ENCODE peak calls at places on chromosomes 12 and 14, in five cellular contexts. One of them, this sample, is unnamed. For H3K4me1, the result is how much of the 10 kb centered on the place peaks cover.

GRCh38 chr14:32985881-32986280 is 47.2 kb downstream of the NPAS3 start:
- DNase-seq in psoas muscle: peak
- DNase-seq in endothelial cell of umbilical vein: no peak
- DNase-seq in vagina: no peak
- DNase-seq in heart left ventricle: peak
- DNase-seq in this sample: peak

GRCh38 chr12:49767333-49767732 is 26.0 kb downstream of the TMBIM6 start:
- DNase-seq in psoas muscle: no peak
- DNase-seq in endothelial cell of umbilical vein: no peak
- DNase-seq in vagina: no peak
- DNase-seq in heart left ventricle: no peak
- DNase-seq in this sample: no peak

GRCh38 chr12:33649992-33650391 is 210.4 kb upstream of the SYT10 start:
- DNase-seq in psoas muscle: no peak
- DNase-seq in endothelial cell of umbilical vein: no peak
- DNase-seq in vagina: no peak
- DNase-seq in heart left ventricle: no peak
- DNase-seq in this sample: no peak

GRCh38 chr12:7661741-7662140 is 4.0 kb downstream of the APOBEC1 start:
- DNase-seq in psoas muscle: no peak
- DNase-seq in endothelial cell of umbilical vein: no peak
- DNase-seq in vagina: no peak
- DNase-seq in heart left ventricle: no peak
- DNase-seq in this sample: no peak

GRCh38 chr12:112409064-112409905 is at the start of gene RPL6:
- DNase-seq in psoas muscle: peak
- DNase-seq in endothelial cell of umbilical vein: peak
- DNase-seq in vagina: no peak
- DNase-seq in heart left ventricle: peak
- DNase-seq in this sample: peak

GRCh38 chr12:69105101-69105613 is 134.2 kb upstream of the CPSF6 start:
- DNase-seq in psoas muscle: no peak
- DNase-seq in endothelial cell of umbilical vein: no peak
- DNase-seq in vagina: no peak
- DNase-seq in heart left ventricle: no peak
- DNase-seq in this sample: no peak

GRCh38 chr12:106039242-106039641 is 99.5 kb downstream of the NUAK1 start:
- DNase-seq in psoas muscle: peak
- DNase-seq in endothelial cell of umbilical vein: no peak
- DNase-seq in vagina: no peak
- DNase-seq in heart left ventricle: no peak
- DNase-seq in this sample: no peak

GRCh38 chr12:92431146-92431545 is 271.6 kb upstream of the PLEKHG7 start:
- DNase-seq in psoas muscle: no peak
- DNase-seq in endothelial cell of umbilical vein: no peak
- DNase-seq in vagina: no peak
- DNase-seq in heart left ventricle: no peak
- DNase-seq in this sample: peak

GRCh38 chr12:75706786-75707605 is 195.6 kb upstream of the KRR1 start:
- DNase-seq in psoas muscle: no peak
- DNase-seq in endothelial cell of umbilical vein: peak
- DNase-seq in vagina: no peak
- DNase-seq in heart left ventricle: no peak
- DNase-seq in this sample: no peak

GRCh38 chr14:100441271-100441947 is 118.3 kb downstream of the SLC25A47 start:
- DNase-seq in psoas muscle: no peak
- DNase-seq in endothelial cell of umbilical vein: no peak
- DNase-seq in vagina: no peak
- DNase-seq in heart left ventricle: no peak
- DNase-seq in this sample: no peak

GRCh38 chr14:20712900-20713299 is 24.3 kb downstream of the ANG start:
- DNase-seq in psoas muscle: no peak
- DNase-seq in endothelial cell of umbilical vein: no peak
- DNase-seq in vagina: no peak
- DNase-seq in heart left ventricle: no peak
- DNase-seq in this sample: no peak

GRCh38 chr12:89665556-89665955 is 43.1 kb downstream of the ATP2B1 start:
- DNase-seq in psoas muscle: no peak
- DNase-seq in endothelial cell of umbilical vein: no peak
- DNase-seq in vagina: no peak
- DNase-seq in heart left ventricle: no peak
- DNase-seq in this sample: no peak
- H3K4me1 ChIP-seq in psoas muscle: half or more
- H3K4me1 ChIP-seq in endothelial cell of umbilical vein: under half
- H3K4me1 ChIP-seq in vagina: under half
- H3K4me1 ChIP-seq in heart left ventricle: under half
- H3K4me1 ChIP-seq in this sample: under half

GRCh38 chr14:99413172-99413571 is 67.5 kb downstream of the SETD3 start:
- DNase-seq in psoas muscle: no peak
- DNase-seq in endothelial cell of umbilical vein: no peak
- DNase-seq in vagina: no peak
- DNase-seq in heart left ventricle: no peak
- DNase-seq in this sample: no peak
- H3K4me3 ChIP-seq in psoas muscle: no peak
- H3K4me3 ChIP-seq in endothelial cell of umbilical vein: no peak
- H3K4me3 ChIP-seq in vagina: no peak
- H3K4me3 ChIP-seq in heart left ventricle: no peak
- H3K4me3 ChIP-seq in this sample: no peak

GRCh38 chr12:113818833-113819232 is 147.3 kb downstream of the RBM19 start:
- DNase-seq in psoas muscle: no peak
- DNase-seq in endothelial cell of umbilical vein: no peak
- DNase-seq in vagina: no peak
- DNase-seq in heart left ventricle: no peak
- DNase-seq in this sample: no peak
- TF ChIP-seq CTCF in psoas muscle: no peak
- TF ChIP-seq CTCF in endothelial cell of umbilical vein: peak
- TF ChIP-seq CTCF in vagina: no peak
- TF ChIP-seq CTCF in heart left ventricle: no peak
- TF ChIP-seq CTCF in this sample: no peak

DNA sequence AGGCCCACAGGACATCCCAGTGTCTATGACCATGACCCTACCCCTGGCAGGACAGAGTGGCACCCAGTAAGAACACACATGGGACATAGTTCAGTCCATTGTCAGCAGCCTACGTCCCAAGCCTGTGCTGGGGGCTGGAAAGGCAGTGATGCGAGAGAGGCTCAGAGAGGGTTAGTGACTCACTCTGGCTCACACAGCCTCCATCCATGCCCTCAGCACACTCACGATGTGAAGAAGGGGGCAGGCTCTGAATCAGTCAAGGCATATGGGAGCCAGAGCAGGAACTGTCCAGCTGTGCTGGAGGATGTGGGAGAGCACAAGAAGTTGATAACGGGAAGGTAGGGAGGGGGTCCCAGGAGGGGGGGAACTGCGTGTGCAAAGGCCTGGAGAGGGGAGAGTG is 77.5 kb downstream of the LGMN start:
- DNase-seq in psoas muscle: no peak
- DNase-seq in endothelial cell of umbilical vein: no peak
- DNase-seq in vagina: no peak
- DNase-seq in heart left ventricle: no peak
- DNase-seq in this sample: no peak
- H3K4me1 ChIP-seq in psoas muscle: under half
- H3K4me1 ChIP-seq in endothelial cell of umbilical vein: under half
- H3K4me1 ChIP-seq in vagina: under half
- H3K4me1 ChIP-seq in heart left ventricle: under half
- H3K4me1 ChIP-seq in this sample: under half

GRCh38 chr12:14239350-14239934 is 126.0 kb upstream of the ATF7IP start:
- DNase-seq in psoas muscle: no peak
- DNase-seq in endothelial cell of umbilical vein: no peak
- DNase-seq in vagina: no peak
- DNase-seq in heart left ventricle: no peak
- DNase-seq in this sample: no peak
- H3K4me3 ChIP-seq in psoas muscle: peak
- H3K4me3 ChIP-seq in endothelial cell of umbilical vein: no peak
- H3K4me3 ChIP-seq in vagina: peak
- H3K4me3 ChIP-seq in heart left ventricle: peak
- H3K4me3 ChIP-seq in this sample: no peak

GRCh38 chr12:96132819-96133218 is 61.4 kb upstream of the ELK3 start:
- DNase-seq in psoas muscle: no peak
- DNase-seq in endothelial cell of umbilical vein: peak
- DNase-seq in vagina: no peak
- DNase-seq in heart left ventricle: no peak
- DNase-seq in this sample: peak
- TF ChIP-seq CTCF in psoas muscle: no peak
- TF ChIP-seq CTCF in endothelial cell of umbilical vein: peak
- TF ChIP-seq CTCF in vagina: no peak
- TF ChIP-seq CTCF in heart left ventricle: no peak
- TF ChIP-seq CTCF in this sample: no peak

DNA sequence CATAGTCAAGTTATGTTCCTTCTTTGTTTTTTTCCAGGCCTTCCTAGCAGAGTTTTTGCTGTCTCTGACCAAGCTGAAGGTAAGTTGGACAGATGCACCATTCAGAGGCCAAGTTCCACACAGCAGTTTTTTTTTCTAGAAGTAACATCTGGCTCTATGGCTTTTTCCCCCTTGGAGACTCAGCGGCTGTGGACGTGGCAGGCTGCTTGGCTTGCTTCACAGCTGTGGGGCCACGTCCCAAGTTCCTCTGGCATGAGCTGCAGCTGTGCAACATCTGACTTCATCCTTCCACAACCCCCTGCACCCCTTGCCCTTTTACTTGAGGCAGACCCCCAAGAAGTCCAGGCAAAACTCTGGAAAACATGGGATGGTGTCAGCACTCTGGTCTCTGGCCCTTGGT is 24.2 kb upstream of the RHOJ start:
- DNase-seq in psoas muscle: peak
- DNase-seq in endothelial cell of umbilical vein: no peak
- DNase-seq in vagina: no peak
- DNase-seq in heart left ventricle: peak
- DNase-seq in this sample: no peak
- H3K4me1 ChIP-seq in psoas muscle: under half
- H3K4me1 ChIP-seq in endothelial cell of umbilical vein: under half
- H3K4me1 ChIP-seq in vagina: under half
- H3K4me1 ChIP-seq in heart left ventricle: under half
- H3K4me1 ChIP-seq in this sample: under half

DNA sequence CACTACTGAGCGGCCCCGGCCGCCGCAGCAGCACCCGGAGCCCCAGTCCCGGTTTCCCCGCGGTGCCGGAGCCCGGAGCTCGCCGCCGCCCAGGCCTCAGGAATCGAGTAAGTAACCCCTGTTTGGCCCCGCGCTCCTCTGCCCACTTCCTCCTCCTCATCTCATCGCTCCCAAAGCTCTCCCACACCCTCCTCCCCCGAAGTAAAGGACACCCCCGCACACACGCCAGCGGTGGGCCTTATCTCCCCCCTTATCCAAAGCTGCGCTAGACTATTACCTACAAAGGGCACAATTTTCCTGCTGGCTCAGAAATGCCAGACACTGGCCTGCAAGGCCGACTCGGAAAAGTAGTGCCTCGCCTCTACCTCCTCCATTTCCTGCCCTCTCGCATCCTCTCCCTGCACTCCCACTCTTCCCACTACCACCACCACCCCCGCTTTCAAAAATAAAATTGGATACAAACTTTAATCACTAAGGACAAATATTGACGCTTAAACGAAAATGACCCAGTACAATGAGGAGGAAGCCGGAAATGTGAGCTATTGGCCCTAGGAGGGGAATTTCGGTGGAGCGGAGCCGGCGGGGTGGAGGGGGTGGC is 581 bp upstream of the FOXG1 start:
- DNase-seq in psoas muscle: no peak
- DNase-seq in endothelial cell of umbilical vein: no peak
- DNase-seq in vagina: no peak
- DNase-seq in heart left ventricle: no peak
- DNase-seq in this sample: no peak
- H3K4me3 ChIP-seq in psoas muscle: peak
- H3K4me3 ChIP-seq in endothelial cell of umbilical vein: peak
- H3K4me3 ChIP-seq in vagina: peak
- H3K4me3 ChIP-seq in heart left ventricle: peak
- H3K4me3 ChIP-seq in this sample: no peak

GRCh38 chr14:67440513-67440912 is 28.5 kb upstream of the PLEK2 start:
- DNase-seq in psoas muscle: no peak
- DNase-seq in endothelial cell of umbilical vein: no peak
- DNase-seq in vagina: no peak
- DNase-seq in heart left ventricle: no peak
- DNase-seq in this sample: peak

GRCh38 chr14:67442139-67442906 is 30.4 kb upstream of the PLEK2 start:
- DNase-seq in psoas muscle: no peak
- DNase-seq in endothelial cell of umbilical vein: no peak
- DNase-seq in vagina: no peak
- DNase-seq in heart left ventricle: no peak
- DNase-seq in this sample: no peak

GRCh38 chr14:67436006-67436866 is 24.3 kb upstream of the PLEK2 start:
- DNase-seq in psoas muscle: peak
- DNase-seq in endothelial cell of umbilical vein: no peak
- DNase-seq in vagina: no peak
- DNase-seq in heart left ventricle: no peak
- DNase-seq in this sample: no peak

GRCh38 chr14:67441672-67442071 is 29.7 kb upstream of the PLEK2 start:
- DNase-seq in psoas muscle: no peak
- DNase-seq in endothelial cell of umbilical vein: no peak
- DNase-seq in vagina: no peak
- DNase-seq in heart left ventricle: no peak
- DNase-seq in this sample: no peak

DNA sequence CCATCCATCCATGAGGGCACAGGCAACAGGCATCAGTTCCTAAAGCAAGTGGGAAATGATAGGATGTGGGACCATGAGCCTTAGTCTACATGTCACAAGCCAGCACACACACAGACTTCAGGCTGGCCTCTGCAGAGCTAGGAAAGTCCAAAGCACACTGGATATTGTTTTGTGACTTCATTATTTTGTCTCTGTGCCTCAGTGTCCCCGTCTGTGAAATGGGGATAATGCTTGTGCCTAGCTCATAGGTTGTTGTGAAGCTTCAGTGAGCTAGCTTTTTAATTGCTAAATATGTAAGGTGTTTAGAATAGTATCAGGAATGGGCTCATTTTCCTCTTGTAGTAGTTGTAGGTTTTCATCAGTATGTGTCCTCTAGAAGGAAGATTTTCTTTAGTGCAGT is 27.0 kb upstream of the PLEK2 start:
- DNase-seq in psoas muscle: no peak
- DNase-seq in endothelial cell of umbilical vein: no peak
- DNase-seq in vagina: no peak
- DNase-seq in heart left ventricle: no peak
- DNase-seq in this sample: no peak
- TF ChIP-seq CTCF in psoas muscle: no peak
- TF ChIP-seq CTCF in endothelial cell of umbilical vein: no peak
- TF ChIP-seq CTCF in vagina: no peak
- TF ChIP-seq CTCF in heart left ventricle: no peak
- TF ChIP-seq CTCF in this sample: no peak

DNA sequence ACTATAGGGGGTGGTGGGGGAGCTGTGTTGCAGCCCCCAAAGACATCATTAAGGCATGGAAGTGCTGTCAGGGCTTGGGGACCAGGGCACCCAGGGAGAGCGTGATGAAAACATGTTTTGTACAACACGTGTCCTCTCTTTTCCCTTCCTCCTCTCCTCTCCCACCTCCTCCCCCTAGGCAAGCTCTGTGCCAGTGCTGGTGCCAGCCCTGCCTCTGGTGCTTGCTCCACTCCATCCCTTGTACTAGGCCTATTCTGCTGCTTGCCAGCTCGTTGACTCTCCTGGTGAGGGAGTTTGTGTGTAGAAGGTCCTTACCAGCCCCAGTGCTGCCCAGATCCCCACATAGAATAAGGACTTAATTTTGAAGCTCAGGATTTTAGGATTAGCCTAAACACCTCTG is 3.2 kb upstream of the RARG start:
- DNase-seq in psoas muscle: no peak
- DNase-seq in endothelial cell of umbilical vein: no peak
- DNase-seq in vagina: no peak
- DNase-seq in heart left ventricle: no peak
- DNase-seq in this sample: no peak
- H3K4me1 ChIP-seq in psoas muscle: under half
- H3K4me1 ChIP-seq in endothelial cell of umbilical vein: under half
- H3K4me1 ChIP-seq in vagina: half or more
- H3K4me1 ChIP-seq in heart left ventricle: under half
- H3K4me1 ChIP-seq in this sample: under half